ENCODE peak calls at places on chromosomes 12 and 14, in four cellular contexts. Y is mucosa of gallbladder, S is HCT116, B is glutamatergic neuron. K is an unnamed sample.

GRCh38 chr12:49674318-49674985 is 32.8 kb downstream of the FMNL3 start:
- DNase-seq in Y (no peak), S (no peak), B (no peak), K (no peak)

GRCh38 chr12:124456652-124457152 is 110.7 kb downstream of the NCOR2 start:
- DNase-seq in B (no peak), S (no peak), Y (no peak), K (peak; percentile 53)

GRCh38 chr14:91138511-91139359 is 24.9 kb downstream of the DGLUCY start:
- DNase-seq in Y (no peak), B (no peak), S (no peak), K (peak; percentile 30)

GRCh38 chr12:78181544-78182162 is 351.0 kb downstream of the NAV3 start:
- DNase-seq in B (peak; percentile 42), S (no peak), Y (no peak), K (no peak)

GRCh38 chr14:23864252-23864651 is 89.3 kb upstream of the DHRS4 start:
- DNase-seq in Y (no peak), S (no peak), B (peak; percentile 29), K (no peak)

GRCh38 chr14:65352964-65353530 is 59.5 kb upstream of the FUT8 start:
- DNase-seq in Y (no peak), S (peak; percentile 51), B (no peak), K (no peak)

GRCh38 chr12:89244536-89244935 is 107.8 kb downstream of the DUSP6 start:
- DNase-seq in Y (no peak), B (no peak), S (no peak), K (no peak)

GRCh38 chr14:77133718-77134338 is 7.8 kb downstream of the ZDHHC22 start:
- DNase-seq in B (no peak), Y (peak; percentile 75), S (no peak), K (peak; percentile 46)

GRCh38 chr14:89621009-89621421 is 204.0 kb upstream of the FOXN3 start:
- DNase-seq in S (no peak), Y (no peak), B (no peak), K (peak; percentile 40)

GRCh38 chr12:111405856-111406473 is at the start of gene SH2B3:
- DNase-seq in Y (no peak), B (no peak), S (no peak), K (peak; percentile 79)

GRCh38 chr14:68195126-68195525 is 375.5 kb downstream of the RAD51B start:
- DNase-seq in B (no peak), Y (no peak), S (no peak), K (no peak)

GRCh38 chr14:87097021-87097420 is 896.0 kb downstream of the GALC start:
- DNase-seq in Y (no peak), B (no peak), S (no peak), K (no peak)

GRCh38 chr14:68104518-68104917 is 284.9 kb downstream of the RAD51B start:
- DNase-seq in Y (no peak), B (no peak), S (no peak), K (no peak)

GRCh38 chr14:92482621-92483319 is 30.8 kb upstream of the RIN3 start:
- DNase-seq in Y (no peak), B (no peak), S (no peak), K (no peak)

GRCh38 chr12:47033797-47034555 is 45.4 kb upstream of the PCED1B start:
- DNase-seq in B (no peak), S (no peak), Y (no peak), K (no peak)

GRCh38 chr12:109467978-109468676 is 9.0 kb downstream of the KCTD10 start:
- DNase-seq in Y (no peak), B (no peak), S (no peak), K (no peak)

GRCh38 chr12:16349132-16349463 is 1.7 kb downstream of the MGST1 start:
- DNase-seq in S (no peak), B (no peak), Y (peak; percentile 79), K (no peak)

GRCh38 chr14:26370118-26370517 is 227.7 kb downstream of the NOVA1 start:
- DNase-seq in Y (peak; percentile 45), B (no peak), S (no peak), K (no peak)

GRCh38 chr14:95302667-95303066 is 17.0 kb downstream of the CLMN start:
- DNase-seq in Y (no peak), S (no peak), B (no peak), K (no peak)

GRCh38 chr12:125124320-125124966 is 59.2 kb downstream of the AACS start:
- DNase-seq in B (no peak), Y (peak; percentile 72), S (no peak), K (no peak)

GRCh38 chr12:8554451-8555195 is 13.9 kb upstream of the CLEC4E start:
- DNase-seq in B (no peak), Y (no peak), S (no peak), K (no peak)

GRCh38 chr14:43900173-43900655 is 606.9 kb downstream of the FSCB start:
- DNase-seq in Y (no peak), B (no peak), S (no peak), K (no peak)

GRCh38 chr12:111435661-111436201 is 30.0 kb downstream of the SH2B3 start:
- DNase-seq in S (no peak), Y (no peak), B (no peak), K (no peak)

GRCh38 chr14:68240388-68240787 is 420.8 kb downstream of the RAD51B start:
- DNase-seq in Y (no peak), S (no peak), B (no peak), K (no peak)

GRCh38 chr14:103155013-103155412 is 31.8 kb downstream of the TNFAIP2 start:
- DNase-seq in B (no peak), Y (peak; percentile 73), S (peak; percentile 61), K (no peak)

K was measured in activated gamma-delta T cell treated with Interleukin-2 at 50 U/mL for 16 hours.